ENCODE peak calls at places on chromosome 2, in nine cellular contexts. One of them, this sample, is unnamed.
A peak's percentile ranks its signal among the peaks of the same experiment; 100 is the strongest.

GRCh38 chr2:9748586-9748985 is 94.7 kb upstream of the TAF1B start:
- DNase-seq in K562: no peak
- DNase-seq in A549: peak; percentile 40
- DNase-seq in GM23338: no peak
- DNase-seq in Karpas-422: no peak
- DNase-seq in PC-3: peak; percentile 56
- DNase-seq in PC-9: no peak
- DNase-seq in fibroblast of lung: no peak
- DNase-seq in SK-N-SH: no peak
- DNase-seq in this sample: no peak

GRCh38 chr2:119175517-119175916 is 17.0 kb upstream of the C1QL2 start:
- DNase-seq in K562: peak; percentile 28
- DNase-seq in A549: no peak
- DNase-seq in GM23338: no peak
- DNase-seq in Karpas-422: no peak
- DNase-seq in PC-3: no peak
- DNase-seq in PC-9: no peak
- DNase-seq in fibroblast of lung: no peak
- DNase-seq in SK-N-SH: no peak
- DNase-seq in this sample: no peak

GRCh38 chr2:10911291-10912075 is at the start of gene KCNF1:
- DNase-seq in K562: no peak
- DNase-seq in A549: peak; percentile 83
- DNase-seq in GM23338: peak; percentile 74
- DNase-seq in Karpas-422: no peak
- DNase-seq in PC-3: peak; percentile 51
- DNase-seq in PC-9: peak; percentile 72
- DNase-seq in fibroblast of lung: peak; percentile 63
- DNase-seq in SK-N-SH: peak; percentile 90
- DNase-seq in this sample: no peak

GRCh38 chr2:138630164-138630563 is 128.6 kb downstream of the SPOPL start:
- DNase-seq in K562: no peak
- DNase-seq in A549: no peak
- DNase-seq in GM23338: no peak
- DNase-seq in Karpas-422: no peak
- DNase-seq in PC-3: no peak
- DNase-seq in PC-9: no peak
- DNase-seq in fibroblast of lung: no peak
- DNase-seq in SK-N-SH: no peak
- DNase-seq in this sample: peak; percentile 45

GRCh38 chr2:154551649-154552048 is 146.8 kb upstream of the KCNJ3 start:
- DNase-seq in K562: no peak
- DNase-seq in A549: no peak
- DNase-seq in GM23338: no peak
- DNase-seq in Karpas-422: no peak
- DNase-seq in PC-3: no peak
- DNase-seq in PC-9: no peak
- DNase-seq in fibroblast of lung: no peak
- DNase-seq in SK-N-SH: no peak
- DNase-seq in this sample: no peak

GRCh38 chr2:127094509-127095366 is 12.2 kb downstream of the BIN1 start:
- DNase-seq in K562: peak; percentile 44
- DNase-seq in A549: no peak
- DNase-seq in GM23338: peak; percentile 29
- DNase-seq in Karpas-422: no peak
- DNase-seq in PC-3: peak; percentile 49
- DNase-seq in PC-9: peak; percentile 71
- DNase-seq in fibroblast of lung: peak; percentile 51
- DNase-seq in SK-N-SH: peak; percentile 56
- DNase-seq in this sample: no peak

GRCh38 chr2:175004980-175005832 is at the start of gene CHN1:
- DNase-seq in K562: peak; percentile 73
- DNase-seq in A549: peak; percentile 87
- DNase-seq in GM23338: peak; percentile 90
- DNase-seq in Karpas-422: peak; percentile 71
- DNase-seq in PC-3: peak; percentile 61
- DNase-seq in PC-9: peak; percentile 48
- DNase-seq in fibroblast of lung: peak; percentile 74
- DNase-seq in SK-N-SH: peak; percentile 95
- DNase-seq in this sample: no peak

GRCh38 chr2:180523629-180524340 is 456.6 kb upstream of the UBE2E3 start:
- DNase-seq in K562: no peak
- DNase-seq in A549: peak; percentile 35
- DNase-seq in GM23338: no peak
- DNase-seq in Karpas-422: no peak
- DNase-seq in PC-3: peak; percentile 94
- DNase-seq in PC-9: peak; percentile 85
- DNase-seq in fibroblast of lung: peak; percentile 91
- DNase-seq in SK-N-SH: no peak
- DNase-seq in this sample: no peak

GRCh38 chr2:145909175-145909574 is 1389.3 kb upstream of the ZEB2 start:
- DNase-seq in K562: no peak
- DNase-seq in A549: no peak
- DNase-seq in GM23338: no peak
- DNase-seq in Karpas-422: no peak
- DNase-seq in PC-3: peak; percentile 74
- DNase-seq in PC-9: peak; percentile 47
- DNase-seq in fibroblast of lung: no peak
- DNase-seq in SK-N-SH: no peak
- DNase-seq in this sample: no peak

GRCh38 chr2:86455181-86455580 is 14.0 kb downstream of the KDM3A start:
- DNase-seq in K562: no peak
- DNase-seq in A549: no peak
- DNase-seq in GM23338: no peak
- DNase-seq in Karpas-422: no peak
- DNase-seq in PC-3: no peak
- DNase-seq in PC-9: no peak
- DNase-seq in fibroblast of lung: no peak
- DNase-seq in SK-N-SH: no peak
- DNase-seq in this sample: no peak

GRCh38 chr2:11571170-11571569 is 37.3 kb downstream of the GREB1 start:
- DNase-seq in K562: no peak
- DNase-seq in A549: no peak
- DNase-seq in GM23338: no peak
- DNase-seq in Karpas-422: no peak
- DNase-seq in PC-3: peak; percentile 11
- DNase-seq in PC-9: no peak
- DNase-seq in fibroblast of lung: no peak
- DNase-seq in SK-N-SH: no peak
- DNase-seq in this sample: no peak

GRCh38 chr2:196247114-196247978 is 76.0 kb upstream of the STK17B start:
- DNase-seq in K562: no peak
- DNase-seq in A549: no peak
- DNase-seq in GM23338: no peak
- DNase-seq in Karpas-422: no peak
- DNase-seq in PC-3: no peak
- DNase-seq in PC-9: no peak
- DNase-seq in fibroblast of lung: no peak
- DNase-seq in SK-N-SH: no peak
- DNase-seq in this sample: no peak

GRCh38 chr2:60560734-60561649 is 7.5 kb upstream of the BCL11A start:
- DNase-seq in K562: peak; percentile 58
- DNase-seq in A549: peak; percentile 31
- DNase-seq in GM23338: peak; percentile 80
- DNase-seq in Karpas-422: peak; percentile 92
- DNase-seq in PC-3: peak; percentile 70
- DNase-seq in PC-9: no peak
- DNase-seq in fibroblast of lung: peak; percentile 12
- DNase-seq in SK-N-SH: no peak
- DNase-seq in this sample: no peak

GRCh38 chr2:9800639-9800974 is 42.7 kb upstream of the TAF1B start:
- DNase-seq in K562: no peak
- DNase-seq in A549: no peak
- DNase-seq in GM23338: no peak
- DNase-seq in Karpas-422: no peak
- DNase-seq in PC-3: no peak
- DNase-seq in PC-9: no peak
- DNase-seq in fibroblast of lung: no peak
- DNase-seq in SK-N-SH: no peak
- DNase-seq in this sample: no peak

GRCh38 chr2:204325468-204325867 is 219.8 kb upstream of the PARD3B start:
- DNase-seq in K562: peak; percentile 55
- DNase-seq in A549: peak; percentile 82
- DNase-seq in GM23338: peak; percentile 88
- DNase-seq in Karpas-422: peak; percentile 85
- DNase-seq in PC-3: peak; percentile 87
- DNase-seq in PC-9: peak; percentile 62
- DNase-seq in fibroblast of lung: peak; percentile 67
- DNase-seq in SK-N-SH: peak; percentile 72
- DNase-seq in this sample: peak; percentile 62

GRCh38 chr2:215711484-215712034 is 275.7 kb upstream of the FN1 start:
- DNase-seq in K562: no peak
- DNase-seq in A549: peak; percentile 48
- DNase-seq in GM23338: peak; percentile 19
- DNase-seq in Karpas-422: no peak
- DNase-seq in PC-3: peak; percentile 95
- DNase-seq in PC-9: peak; percentile 67
- DNase-seq in fibroblast of lung: peak; percentile 92
- DNase-seq in SK-N-SH: no peak
- DNase-seq in this sample: no peak

GRCh38 chr2:152415231-152415642 is 80.3 kb downstream of the FMNL2 start:
- DNase-seq in K562: no peak
- DNase-seq in A549: no peak
- DNase-seq in GM23338: no peak
- DNase-seq in Karpas-422: no peak
- DNase-seq in PC-3: peak; percentile 62
- DNase-seq in PC-9: peak; percentile 88
- DNase-seq in fibroblast of lung: peak; percentile 78
- DNase-seq in SK-N-SH: no peak
- DNase-seq in this sample: peak; percentile 75

GRCh38 chr2:61713457-61713856 is 140.4 kb downstream of the FAM161A start:
- DNase-seq in K562: no peak
- DNase-seq in A549: no peak
- DNase-seq in GM23338: no peak
- DNase-seq in Karpas-422: no peak
- DNase-seq in PC-3: no peak
- DNase-seq in PC-9: no peak
- DNase-seq in fibroblast of lung: no peak
- DNase-seq in SK-N-SH: no peak
- DNase-seq in this sample: no peak

DNA sequence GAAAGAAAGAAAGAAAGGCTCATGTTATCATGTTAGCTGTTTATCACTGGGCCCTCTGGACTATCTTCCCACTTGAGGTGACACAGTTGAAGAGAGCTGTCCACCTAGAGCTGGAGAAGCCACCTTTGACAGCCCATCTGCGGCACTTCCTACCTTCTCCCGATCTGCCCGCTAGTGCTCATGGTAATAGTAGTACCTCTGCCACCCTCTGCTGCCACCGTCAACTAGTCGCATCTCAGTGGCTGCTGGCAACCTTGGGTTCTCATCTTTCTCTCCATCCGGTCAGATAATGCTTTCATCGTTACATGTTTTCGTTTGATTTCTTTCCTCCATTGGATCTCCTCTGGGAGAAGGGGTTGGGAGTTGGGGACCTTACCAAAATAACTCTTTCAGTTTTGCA is 63.2 kb upstream of the COPS8 start:
- DNase-seq in K562: no peak
- DNase-seq in A549: no peak
- DNase-seq in GM23338: no peak
- DNase-seq in Karpas-422: no peak
- DNase-seq in PC-3: no peak
- DNase-seq in PC-9: no peak
- DNase-seq in fibroblast of lung: no peak
- DNase-seq in SK-N-SH: no peak
- DNase-seq in this sample: no peak
- H3K4me2 ChIP-seq in K562: no peak overlapping the region
- H3K4me2 ChIP-seq in A549: no peak overlapping the region
- H3K4me2 ChIP-seq in GM23338: no peak overlapping the region
- H3K4me2 ChIP-seq in Karpas-422: no peak overlapping the region
- H3K4me2 ChIP-seq in PC-3: no peak overlapping the region
- H3K4me2 ChIP-seq in PC-9: no peak overlapping the region
- H3K4me2 ChIP-seq in fibroblast of lung: no peak overlapping the region
- H3K4me2 ChIP-seq in SK-N-SH: no peak overlapping the region
- H3K4me2 ChIP-seq in this sample: no peak overlapping the region

DNA sequence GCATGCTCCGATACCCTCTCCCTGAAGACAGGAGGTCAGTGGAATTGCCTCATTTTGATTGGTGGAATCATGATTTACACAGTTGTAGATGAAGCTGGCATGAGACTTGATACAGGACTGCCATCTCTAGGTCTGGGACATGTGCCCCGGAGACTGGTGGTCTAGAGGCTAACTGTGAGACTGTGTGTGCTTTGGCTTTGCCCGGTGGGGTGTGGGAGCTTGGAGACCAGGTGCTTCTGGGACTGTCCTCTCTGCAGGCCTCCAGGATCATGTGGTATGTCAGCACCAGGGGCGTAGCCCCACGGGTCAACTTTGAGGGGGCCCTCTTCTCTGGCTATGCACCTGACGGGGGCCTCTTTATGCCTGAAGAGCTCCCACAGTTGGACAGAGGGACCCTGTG is 2.7 kb downstream of the THNSL2 start:
- DNase-seq in K562: no peak
- DNase-seq in A549: no peak
- DNase-seq in GM23338: no peak
- DNase-seq in Karpas-422: no peak
- DNase-seq in PC-3: no peak
- DNase-seq in PC-9: no peak
- DNase-seq in fibroblast of lung: no peak
- DNase-seq in SK-N-SH: no peak
- DNase-seq in this sample: no peak
- H3K4me2 ChIP-seq in K562: no peak overlapping the region
- H3K4me2 ChIP-seq in A549: no peak overlapping the region
- H3K4me2 ChIP-seq in GM23338: no peak overlapping the region
- H3K4me2 ChIP-seq in Karpas-422: no peak overlapping the region
- H3K4me2 ChIP-seq in PC-3: no peak overlapping the region
- H3K4me2 ChIP-seq in PC-9: no peak overlapping the region
- H3K4me2 ChIP-seq in fibroblast of lung: no peak overlapping the region
- H3K4me2 ChIP-seq in SK-N-SH: no peak overlapping the region
- H3K4me2 ChIP-seq in this sample: no peak overlapping the region

GRCh38 chr2:54757496-54757895 is 34.0 kb downstream of the EML6 start:
- DNase-seq in K562: no peak
- DNase-seq in A549: no peak
- DNase-seq in GM23338: peak; percentile 54
- DNase-seq in Karpas-422: peak; percentile 94
- DNase-seq in PC-3: peak; percentile 51
- DNase-seq in PC-9: no peak
- DNase-seq in fibroblast of lung: peak; percentile 50
- DNase-seq in SK-N-SH: no peak
- DNase-seq in this sample: no peak
- H3K4me2 ChIP-seq in K562: no peak overlapping the region
- H3K4me2 ChIP-seq in A549: no peak overlapping the region
- H3K4me2 ChIP-seq in GM23338: peak overlapping the region; percentile 17
- H3K4me2 ChIP-seq in Karpas-422: peak overlapping the region; percentile 81
- H3K4me2 ChIP-seq in PC-3: peak overlapping the region; percentile 30
- H3K4me2 ChIP-seq in PC-9: no peak overlapping the region
- H3K4me2 ChIP-seq in fibroblast of lung: no peak overlapping the region
- H3K4me2 ChIP-seq in SK-N-SH: no peak overlapping the region
- H3K4me2 ChIP-seq in this sample: peak overlapping the region; percentile 58

DNA sequence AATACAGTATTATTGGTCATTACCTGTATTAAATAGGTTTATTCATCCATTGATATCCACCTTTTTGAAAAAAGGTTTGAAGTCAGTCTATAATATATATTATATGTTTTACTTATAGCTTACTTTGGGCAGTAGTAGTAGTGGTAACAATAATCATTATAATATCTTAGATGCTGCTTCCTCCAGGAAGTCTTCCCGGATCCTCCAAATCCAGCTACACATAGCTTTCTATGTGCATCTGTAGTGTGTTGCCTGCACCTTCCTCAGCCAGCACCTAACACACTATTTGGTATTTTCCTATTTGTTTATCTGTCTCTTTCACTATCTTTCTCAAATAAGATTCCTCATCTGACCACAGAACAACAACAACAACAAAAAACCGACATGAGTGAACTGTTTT is 81.0 kb downstream of the PRKCE start:
- DNase-seq in K562: no peak
- DNase-seq in A549: no peak
- DNase-seq in GM23338: no peak
- DNase-seq in Karpas-422: no peak
- DNase-seq in PC-3: no peak
- DNase-seq in PC-9: no peak
- DNase-seq in fibroblast of lung: no peak
- DNase-seq in SK-N-SH: no peak
- DNase-seq in this sample: no peak
- H3K4me2 ChIP-seq in K562: no peak overlapping the region
- H3K4me2 ChIP-seq in A549: no peak overlapping the region
- H3K4me2 ChIP-seq in GM23338: no peak overlapping the region
- H3K4me2 ChIP-seq in Karpas-422: no peak overlapping the region
- H3K4me2 ChIP-seq in PC-3: no peak overlapping the region
- H3K4me2 ChIP-seq in PC-9: no peak overlapping the region
- H3K4me2 ChIP-seq in fibroblast of lung: no peak overlapping the region
- H3K4me2 ChIP-seq in SK-N-SH: no peak overlapping the region
- H3K4me2 ChIP-seq in this sample: no peak overlapping the region